ENCODE peak calls at places on chromosomes 13 and 19, in seven cellular contexts. Z, O, G, P, R, D and W are unnamed samples.

GRCh38 chr19:46746281-46746965 is at the start of gene STRN4:
- DNase-seq in Z (peak), O (peak), G (peak), P (no peak), R (peak), D (peak), W (no peak)

GRCh38 chr19:36060430-36060829 is 5.7 kb downstream of the WDR62 start:
- DNase-seq in Z (no peak), O (peak), G (no peak), P (no peak), R (peak), D (peak), W (no peak)

GRCh38 chr19:13887039-13887438 is 10.1 kb downstream of the NANOS3 start:
- DNase-seq in Z (peak), O (no peak), G (no peak), P (no peak), R (no peak), D (no peak), W (no peak)

GRCh38 chr19:13890136-13890535 is 13.2 kb downstream of the NANOS3 start:
- DNase-seq in Z (no peak), O (no peak), G (no peak), P (no peak), R (no peak), D (no peak), W (no peak)

GRCh38 chr19:54439174-54439851 is 9.7 kb upstream of the LENG8 start:
- DNase-seq in Z (no peak), O (peak), G (no peak), P (no peak), R (peak), D (peak), W (no peak)

GRCh38 chr13:66660013-66660804 is 569.9 kb downstream of the PCDH9 start:
- DNase-seq in Z (no peak), O (no peak), G (no peak), P (no peak), R (no peak), D (no peak), W (no peak)

GRCh38 chr19:14375582-14376291 is 5.5 kb upstream of the ADGRE5 start:
- DNase-seq in Z (no peak), O (peak), G (no peak), P (no peak), R (peak), D (no peak), W (no peak)

GRCh38 chr13:102657630-102658029 is 37.2 kb downstream of the METTL21C start:
- DNase-seq in Z (no peak), O (no peak), G (no peak), P (no peak), R (no peak), D (no peak), W (no peak)

GRCh38 chr19:48565090-48565489 is 13.1 kb downstream of the SULT2B1 start:
- DNase-seq in Z (no peak), O (no peak), G (no peak), P (no peak), R (no peak), D (no peak), W (no peak)

GRCh38 chr19:46195104-46195503 is 34.4 kb upstream of the IGFL1 start:
- DNase-seq in Z (no peak), O (no peak), G (no peak), P (no peak), R (no peak), D (no peak), W (no peak)

GRCh38 chr13:100075700-100076587 is 12.9 kb upstream of the PCCA start:
- DNase-seq in Z (no peak), O (no peak), G (no peak), P (no peak), R (no peak), D (no peak), W (no peak)

GRCh38 chr13:80469841-80470378 is 129.0 kb upstream of the SPRY2 start:
- DNase-seq in Z (no peak), O (peak), G (no peak), P (peak), R (no peak), D (no peak), W (peak)

GRCh38 chr13:93364166-93364565 is 137.6 kb downstream of the GPC6 start:
- DNase-seq in Z (no peak), O (no peak), G (no peak), P (no peak), R (no peak), D (no peak), W (no peak)

GRCh38 chr19:8302734-8303133 is 5.4 kb downstream of the CD320 start:
- DNase-seq in Z (no peak), O (no peak), G (no peak), P (peak), R (no peak), D (no peak), W (no peak)

GRCh38 chr13:47798906-47799305 is 202.2 kb downstream of the SUCLA2 start:
- DNase-seq in Z (no peak), O (no peak), G (no peak), P (no peak), R (peak), D (no peak), W (no peak)

GRCh38 chr13:30659980-30660379 is 42.3 kb downstream of the USPL1 start:
- DNase-seq in Z (no peak), O (no peak), G (no peak), P (no peak), R (peak), D (no peak), W (no peak)

GRCh38 chr13:110565296-110565695 is 3.8 kb upstream of the RAB20 start:
- DNase-seq in Z (no peak), O (no peak), G (no peak), P (no peak), R (peak), D (no peak), W (no peak)

GRCh38 chr13:110131424-110131823 is 175.5 kb downstream of the COL4A1 start:
- DNase-seq in Z (no peak), O (no peak), G (no peak), P (peak), R (no peak), D (no peak), W (no peak)

GRCh38 chr19:49533551-49534488 is 6.0 kb downstream of the RCN3 start:
- DNase-seq in Z (peak), O (peak), G (peak), P (peak), R (peak), D (peak), W (no peak)

GRCh38 chr19:55365245-55365644 is 2.2 kb upstream of the GARIN5B start:
- DNase-seq in Z (no peak), O (no peak), G (no peak), P (no peak), R (no peak), D (no peak), W (no peak)

GRCh38 chr19:53196777-53197396 is 3.7 kb upstream of the ZNF665 start:
- DNase-seq in Z (peak), O (peak), G (peak), P (peak), R (peak), D (peak), W (peak)

GRCh38 chr19:34497112-34497805 is 15.7 kb downstream of the WTIP start:
- DNase-seq in Z (no peak), O (no peak), G (no peak), P (no peak), R (no peak), D (no peak), W (no peak)

GRCh38 chr19:47445937-47446402 is 25.7 kb downstream of the SLC8A2 start:
- DNase-seq in Z (no peak), O (peak), G (peak), P (peak), R (peak), D (peak), W (no peak)

GRCh38 chr19:4557971-4558941 is 1.2 kb downstream of the SEMA6B start:
- DNase-seq in Z (no peak), O (peak), G (peak), P (no peak), R (peak), D (peak), W (no peak)

GRCh38 chr19:51552996-51553725 is 17.9 kb upstream of the ZNF175 start:
- DNase-seq in Z (peak), O (peak), G (peak), P (no peak), R (peak), D (peak), W (no peak)

GRCh38 chr19:29311391-29311790 is 98.4 kb upstream of the UQCRFS1 start:
- DNase-seq in Z (no peak), O (no peak), G (no peak), P (no peak), R (peak), D (peak), W (no peak)

GRCh38 chr13:96011291-96011875 is 41.8 kb downstream of the UGGT2 start:
- DNase-seq in Z (no peak), O (no peak), G (no peak), P (no peak), R (no peak), D (no peak), W (no peak)

GRCh38 chr13:91144054-91144453 is 203.4 kb upstream of the MIR17HG start:
- DNase-seq in Z (no peak), O (no peak), G (no peak), P (no peak), R (no peak), D (no peak), W (no peak)

DNA sequence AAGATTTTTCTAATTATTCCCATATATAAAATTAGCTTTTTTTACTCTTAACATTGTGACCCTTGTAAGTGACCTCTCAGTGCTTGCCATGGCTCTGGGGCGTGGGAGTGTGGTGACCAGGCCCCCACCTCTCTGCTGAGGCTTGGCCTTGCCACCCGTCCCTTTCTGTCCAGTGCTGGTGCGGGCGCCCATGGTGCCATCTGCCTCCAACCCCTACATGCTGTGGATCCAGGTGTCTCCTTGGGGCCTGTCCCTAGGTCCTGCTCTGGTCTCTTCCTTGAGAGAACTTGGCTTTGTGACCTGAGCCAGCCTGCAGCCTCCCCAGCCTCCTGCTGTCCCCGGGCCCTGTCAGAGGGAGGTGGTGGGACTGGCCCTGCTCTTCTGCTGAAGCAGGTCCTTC is 27.4 kb downstream of the TFDP1 start:
- DNase-seq in Z (no peak), O (no peak), G (no peak), P (no peak), R (no peak), D (no peak), W (no peak)
- H3K4me3 ChIP-seq in Z (no peak), O (no peak), G (no peak), P (no peak), R (no peak), D (no peak), W (no peak)

GRCh38 chr19:10548746-10549276 is 5.1 kb downstream of the ATG4D start:
- DNase-seq in Z (no peak), O (no peak), G (no peak), P (no peak), R (no peak), D (no peak), W (no peak)
- H3K27ac ChIP-seq in Z (no peak), O (no peak), G (no peak), P (no peak), R (no peak), D (no peak), W (no peak)

GRCh38 chr13:33874871-33875270 is 56.9 kb downstream of the RFC3 start:
- DNase-seq in Z (no peak), O (no peak), G (no peak), P (no peak), R (peak), D (no peak), W (no peak)
- TF ChIP-seq CTCF in Z (no peak), O (no peak), G (no peak), P (no peak), R (peak), D (peak), W (no peak)

GRCh38 chr13:19961484-19961883 is 3.0 kb downstream of the ZMYM2 start:
- DNase-seq in Z (no peak), O (no peak), G (no peak), P (no peak), R (no peak), D (no peak), W (no peak)

GRCh38 chr13:19959831-19960672 is 1.5 kb downstream of the ZMYM2 start:
- DNase-seq in Z (peak), O (peak), G (peak), P (peak), R (peak), D (peak), W (peak)

GRCh38 chr13:19959141-19959830 is 759 bp downstream of the ZMYM2 start:
- DNase-seq in Z (peak), O (peak), G (peak), P (peak), R (peak), D (peak), W (peak)

GRCh38 chr13:19961924-19962323 is 3.4 kb downstream of the ZMYM2 start:
- DNase-seq in Z (no peak), O (no peak), G (no peak), P (no peak), R (no peak), D (no peak), W (no peak)

GRCh38 chr13:19960673-19961015 is 2.1 kb downstream of the ZMYM2 start:
- DNase-seq in Z (no peak), O (no peak), G (no peak), P (no peak), R (no peak), D (no peak), W (no peak)
- H3K4me3 ChIP-seq in Z (peak), O (no peak), G (peak), P (no peak), R (peak), D (peak), W (peak)

GRCh38 chr13:39688699-39689405 is 33.4 kb downstream of the COG6 start:
- DNase-seq in Z (no peak), O (no peak), G (no peak), P (no peak), R (no peak), D (no peak), W (no peak)

GRCh38 chr13:39684531-39685137 is 29.2 kb downstream of the COG6 start:
- DNase-seq in Z (no peak), O (no peak), G (no peak), P (no peak), R (peak), D (peak), W (no peak)

GRCh38 chr13:39692650-39693438 is 37.4 kb downstream of the COG6 start:
- DNase-seq in Z (no peak), O (no peak), G (no peak), P (no peak), R (no peak), D (no peak), W (no peak)

GRCh38 chr13:39685652-39686051 is 30.2 kb downstream of the COG6 start:
- DNase-seq in Z (no peak), O (no peak), G (no peak), P (no peak), R (no peak), D (no peak), W (no peak)

GRCh38 chr13:39688278-39688677 is 32.8 kb downstream of the COG6 start:
- DNase-seq in Z (no peak), O (no peak), G (no peak), P (no peak), R (no peak), D (no peak), W (no peak)
- H3K27ac ChIP-seq in Z (no peak), O (no peak), G (no peak), P (no peak), R (no peak), D (no peak), W (no peak)

GRCh38 chr13:50378513-50378970 is 363.3 kb downstream of the KCNRG start:
- DNase-seq in Z (no peak), O (no peak), G (no peak), P (no peak), R (no peak), D (no peak), W (no peak)

GRCh38 chr13:50374517-50374916 is 359.3 kb downstream of the KCNRG start:
- DNase-seq in Z (no peak), O (no peak), G (no peak), P (no peak), R (no peak), D (no peak), W (no peak)

GRCh38 chr13:50377726-50378270 is 362.6 kb downstream of the KCNRG start:
- DNase-seq in Z (no peak), O (no peak), G (no peak), P (no peak), R (peak), D (no peak), W (no peak)

GRCh38 chr13:50375792-50376191 is 360.5 kb downstream of the KCNRG start:
- DNase-seq in Z (no peak), O (no peak), G (no peak), P (no peak), R (no peak), D (no peak), W (no peak)

DNA sequence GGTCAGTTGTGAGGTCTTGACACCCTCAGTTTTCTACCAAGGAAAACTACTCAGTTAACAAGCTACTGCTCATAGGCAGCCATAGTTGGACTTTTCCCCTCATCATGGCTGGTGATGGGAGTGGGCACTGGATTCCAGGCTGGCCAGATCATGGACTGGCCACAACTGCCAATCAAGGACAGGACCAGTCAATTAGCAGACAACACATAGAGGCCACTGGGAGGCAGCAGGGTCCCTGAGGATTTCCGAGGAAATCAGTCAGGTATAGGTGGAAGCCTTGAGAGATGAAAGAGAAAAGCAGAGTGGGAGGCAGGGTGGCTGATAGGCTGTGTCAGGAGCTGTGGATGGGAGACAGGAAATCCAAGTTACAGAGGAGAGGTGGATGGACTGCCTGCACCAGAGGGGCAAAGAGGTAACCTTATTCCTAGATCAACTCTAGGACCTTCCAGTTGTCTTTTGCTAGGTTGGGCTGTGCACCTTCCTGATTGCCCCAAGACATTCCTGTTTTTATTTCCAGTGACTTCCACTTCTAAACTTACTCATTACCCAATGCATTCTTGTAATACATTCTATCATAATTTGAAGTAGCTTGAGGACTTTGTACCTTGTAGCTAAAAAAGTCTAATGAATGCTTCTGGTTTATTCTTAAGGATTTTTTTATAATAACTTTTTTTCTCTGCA is 361.8 kb downstream of the KCNRG start:
- DNase-seq in Z (no peak), O (no peak), G (no peak), P (no peak), R (peak), D (peak), W (no peak)
- TF ChIP-seq CTCF in Z (no peak), O (no peak), G (no peak), P (no peak), R (peak), D (peak), W (no peak)